ENCODE peak calls at places on chromosome 12, in seven cellular contexts. R is AG08395; I is DMS153; L is Kasumi-1; S is CD8-positive, alpha-beta T cell; P is HTR-8/SVneo; U is fibroblast of gingiva. G is an unnamed sample.
A peak's percentile ranks its signal among the peaks of the same experiment; 100 is the strongest.

GRCh38 chr12:14892726-14893442 is 7.2 kb upstream of the MGP start:
- DNase-seq in R (peak; percentile 13), I (no peak), L (no peak), S (no peak), P (no peak), U (peak; percentile 72), G (no peak)

GRCh38 chr12:34395056-34396005 is 373.0 kb downstream of the ALG10 start:
- DNase-seq in R (no peak), I (no peak), L (no peak), S (no peak), P (no peak), U (no peak), G (no peak)

GRCh38 chr12:55017421-55017820 is 2.4 kb upstream of the NEUROD4 start:
- DNase-seq in R (no peak), I (no peak), L (no peak), S (no peak), P (no peak), U (no peak), G (no peak)

GRCh38 chr12:104340177-104340576 is 36.6 kb downstream of the EID3 start:
- DNase-seq in R (no peak), I (no peak), L (no peak), S (no peak), P (no peak), U (no peak), G (no peak)

GRCh38 chr12:115070313-115070712 is 386.3 kb upstream of the TBX3 start:
- DNase-seq in R (peak; percentile 41), I (no peak), L (no peak), S (no peak), P (no peak), U (no peak), G (no peak)

GRCh38 chr12:14950421-14950820 is 11.0 kb downstream of the ARHGDIB start:
- DNase-seq in R (no peak), I (no peak), L (no peak), S (no peak), P (no peak), U (no peak), G (no peak)

GRCh38 chr12:112752298-112752697 is 39.2 kb upstream of the RPH3A start:
- DNase-seq in R (no peak), I (no peak), L (no peak), S (no peak), P (no peak), U (no peak), G (no peak)

GRCh38 chr12:72346331-72346944 is 74.3 kb downstream of the TRHDE start:
- DNase-seq in R (peak; percentile 55), I (peak; percentile 40), L (peak; percentile 65), S (no peak), P (peak; percentile 13), U (peak; percentile 64), G (peak; percentile 27)

GRCh38 chr12:2212971-2213869 is 160.4 kb downstream of the CACNA1C start:
- DNase-seq in R (no peak), I (no peak), L (no peak), S (no peak), P (no peak), U (no peak), G (no peak)

GRCh38 chr12:96197503-96198272 is 3.5 kb downstream of the ELK3 start:
- DNase-seq in R (peak; percentile 91), I (no peak), L (no peak), S (no peak), P (no peak), U (peak; percentile 90), G (peak; percentile 74)

GRCh38 chr12:42946776-42947435 is 357.4 kb upstream of the PRICKLE1 start:
- DNase-seq in R (no peak), I (no peak), L (no peak), S (no peak), P (no peak), U (no peak), G (no peak)